ENCODE peak calls at places on chromosomes 16 and 17, in five cellular contexts. One of them, this sample, is unnamed.
A peak's percentile ranks its signal among the peaks of the same experiment; 100 is the strongest.

GRCh38 chr17:27915715-27916114 is 22.6 kb upstream of the LYRM9 start:
- DNase-seq in K562: no peak
- DNase-seq in naive thymus-derived CD4-positive, alpha-beta T cell: no peak
- DNase-seq in Peyer's patch: no peak
- DNase-seq in CD8-positive, alpha-beta memory T cell: no peak
- DNase-seq in this sample: no peak

GRCh38 chr17:34131386-34131785 is 123.7 kb upstream of the CCL2 start:
- DNase-seq in K562: no peak
- DNase-seq in naive thymus-derived CD4-positive, alpha-beta T cell: no peak
- DNase-seq in Peyer's patch: no peak
- DNase-seq in CD8-positive, alpha-beta memory T cell: no peak
- DNase-seq in this sample: no peak

GRCh38 chr16:14109782-14110727 is 38.9 kb downstream of the MRTFB start:
- DNase-seq in K562: no peak
- DNase-seq in naive thymus-derived CD4-positive, alpha-beta T cell: no peak
- DNase-seq in Peyer's patch: no peak
- DNase-seq in CD8-positive, alpha-beta memory T cell: no peak
- DNase-seq in this sample: no peak

GRCh38 chr17:50728881-50729765 is 9.7 kb downstream of the LUC7L3 start:
- DNase-seq in K562: no peak
- DNase-seq in naive thymus-derived CD4-positive, alpha-beta T cell: no peak
- DNase-seq in Peyer's patch: no peak
- DNase-seq in CD8-positive, alpha-beta memory T cell: no peak
- DNase-seq in this sample: no peak

GRCh38 chr16:50956637-50957036 is 194.4 kb downstream of the SALL1 start:
- DNase-seq in K562: no peak
- DNase-seq in naive thymus-derived CD4-positive, alpha-beta T cell: no peak
- DNase-seq in Peyer's patch: no peak
- DNase-seq in CD8-positive, alpha-beta memory T cell: no peak
- DNase-seq in this sample: no peak

GRCh38 chr17:49694847-49695697 is 12.7 kb downstream of the SLC35B1 start:
- DNase-seq in K562: peak; percentile 60
- DNase-seq in naive thymus-derived CD4-positive, alpha-beta T cell: peak; percentile 78
- DNase-seq in Peyer's patch: peak; percentile 85
- DNase-seq in CD8-positive, alpha-beta memory T cell: peak; percentile 50
- DNase-seq in this sample: no peak

GRCh38 chr16:678858-679807 is 1.1 kb upstream of the STUB1 start:
- DNase-seq in K562: peak; percentile 80
- DNase-seq in naive thymus-derived CD4-positive, alpha-beta T cell: no peak
- DNase-seq in Peyer's patch: peak; percentile 65
- DNase-seq in CD8-positive, alpha-beta memory T cell: peak; percentile 56
- DNase-seq in this sample: peak; percentile 80

GRCh38 chr16:66289051-66289680 is 77.3 kb upstream of the CDH5 start:
- DNase-seq in K562: no peak
- DNase-seq in naive thymus-derived CD4-positive, alpha-beta T cell: no peak
- DNase-seq in Peyer's patch: no peak
- DNase-seq in CD8-positive, alpha-beta memory T cell: no peak
- DNase-seq in this sample: no peak

GRCh38 chr16:11205754-11206459 is 50.1 kb downstream of the SOCS1 start:
- DNase-seq in K562: no peak
- DNase-seq in naive thymus-derived CD4-positive, alpha-beta T cell: no peak
- DNase-seq in Peyer's patch: no peak
- DNase-seq in CD8-positive, alpha-beta memory T cell: no peak
- DNase-seq in this sample: no peak

GRCh38 chr16:12010388-12011251 is 34.1 kb downstream of the SNX29 start:
- DNase-seq in K562: no peak
- DNase-seq in naive thymus-derived CD4-positive, alpha-beta T cell: no peak
- DNase-seq in Peyer's patch: no peak
- DNase-seq in CD8-positive, alpha-beta memory T cell: no peak
- DNase-seq in this sample: no peak

GRCh38 chr17:74522381-74523090 is 8.7 kb downstream of the CD300LB start:
- DNase-seq in K562: no peak
- DNase-seq in naive thymus-derived CD4-positive, alpha-beta T cell: no peak
- DNase-seq in Peyer's patch: peak; percentile 6
- DNase-seq in CD8-positive, alpha-beta memory T cell: no peak
- DNase-seq in this sample: no peak

GRCh38 chr17:67855504-67856324 is 30.4 kb downstream of the BPTF start:
- DNase-seq in K562: no peak
- DNase-seq in naive thymus-derived CD4-positive, alpha-beta T cell: no peak
- DNase-seq in Peyer's patch: no peak
- DNase-seq in CD8-positive, alpha-beta memory T cell: no peak
- DNase-seq in this sample: no peak

DNA sequence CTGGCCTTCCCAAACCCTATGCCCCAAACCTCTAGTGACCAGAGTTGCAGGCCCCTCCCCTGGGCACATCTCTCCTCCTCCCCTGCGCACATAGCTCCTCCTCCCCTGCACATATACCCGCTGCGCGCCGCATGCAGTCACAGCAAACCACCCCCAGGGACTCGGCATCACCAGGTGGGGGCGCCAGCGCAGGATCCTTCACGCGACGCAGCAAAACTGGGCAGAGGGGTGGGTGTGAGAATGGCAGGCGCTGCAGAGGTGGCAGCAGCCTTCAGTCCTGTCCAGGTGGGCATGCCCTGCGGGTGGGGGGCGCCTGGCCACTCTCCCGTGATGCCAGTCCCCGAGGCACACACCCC is 5.6 kb downstream of the CORO6 start:
- DNase-seq in K562: peak; percentile 61
- DNase-seq in naive thymus-derived CD4-positive, alpha-beta T cell: peak; percentile 87
- DNase-seq in Peyer's patch: peak; percentile 90
- DNase-seq in CD8-positive, alpha-beta memory T cell: peak; percentile 86
- DNase-seq in this sample: peak; percentile 88
- H3K4me1 ChIP-seq in K562: peaks cover 27% of the 10 kb centered on the region
- H3K4me1 ChIP-seq in naive thymus-derived CD4-positive, alpha-beta T cell: peaks cover 36% of the 10 kb centered on the region
- H3K4me1 ChIP-seq in Peyer's patch: peaks cover 54% of the 10 kb centered on the region
- H3K4me1 ChIP-seq in CD8-positive, alpha-beta memory T cell: peaks cover 44% of the 10 kb centered on the region
- H3K4me1 ChIP-seq in this sample: peaks cover 62% of the 10 kb centered on the region

DNA sequence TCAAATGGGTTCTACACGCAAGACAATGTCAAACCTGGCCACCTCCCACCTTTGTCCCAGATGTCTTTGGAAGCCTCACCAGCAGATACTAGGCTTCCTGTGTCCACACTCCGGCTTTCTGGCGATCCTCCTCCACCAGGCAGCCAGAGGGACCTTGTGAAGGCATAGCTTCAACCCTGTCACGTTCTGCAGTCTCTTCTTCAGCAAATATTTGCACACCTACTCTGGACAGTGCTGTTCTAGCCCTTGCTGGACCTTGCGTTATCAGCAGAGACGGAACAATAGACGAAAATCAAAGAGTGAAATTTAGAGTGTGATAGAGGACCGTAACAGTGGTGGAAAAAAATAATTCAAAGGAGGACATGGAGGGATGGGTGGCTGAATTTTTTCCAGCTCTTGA is 38.5 kb upstream of the KIFC3 start:
- DNase-seq in K562: no peak
- DNase-seq in naive thymus-derived CD4-positive, alpha-beta T cell: no peak
- DNase-seq in Peyer's patch: no peak
- DNase-seq in CD8-positive, alpha-beta memory T cell: no peak
- DNase-seq in this sample: no peak
- H3K27ac ChIP-seq in K562: no peak overlapping the region
- H3K27ac ChIP-seq in naive thymus-derived CD4-positive, alpha-beta T cell: no peak overlapping the region
- H3K27ac ChIP-seq in Peyer's patch: no peak overlapping the region
- H3K27ac ChIP-seq in CD8-positive, alpha-beta memory T cell: no peak overlapping the region
- H3K27ac ChIP-seq in this sample: no peak overlapping the region

GRCh38 chr17:76737676-76738467 is at the start of gene MFSD11:
- DNase-seq in K562: peak; percentile 89
- DNase-seq in naive thymus-derived CD4-positive, alpha-beta T cell: peak; percentile 95
- DNase-seq in Peyer's patch: peak; percentile 87
- DNase-seq in CD8-positive, alpha-beta memory T cell: peak; percentile 95
- DNase-seq in this sample: peak; percentile 95

GRCh38 chr17:76737082-76737675 is at the start of gene SRSF2:
- DNase-seq in K562: peak; percentile 91
- DNase-seq in naive thymus-derived CD4-positive, alpha-beta T cell: peak; percentile 99
- DNase-seq in Peyer's patch: peak; percentile 98
- DNase-seq in CD8-positive, alpha-beta memory T cell: peak; percentile 100
- DNase-seq in this sample: peak; percentile 98

GRCh38 chr17:76742958-76743357 is 5.0 kb downstream of the MFSD11 start:
- DNase-seq in K562: no peak
- DNase-seq in naive thymus-derived CD4-positive, alpha-beta T cell: no peak
- DNase-seq in Peyer's patch: no peak
- DNase-seq in CD8-positive, alpha-beta memory T cell: no peak
- DNase-seq in this sample: no peak

GRCh38 chr17:76738468-76738850 is 540 bp downstream of the MFSD11 start:
- DNase-seq in K562: no peak
- DNase-seq in naive thymus-derived CD4-positive, alpha-beta T cell: no peak
- DNase-seq in Peyer's patch: no peak
- DNase-seq in CD8-positive, alpha-beta memory T cell: no peak
- DNase-seq in this sample: no peak

DNA sequence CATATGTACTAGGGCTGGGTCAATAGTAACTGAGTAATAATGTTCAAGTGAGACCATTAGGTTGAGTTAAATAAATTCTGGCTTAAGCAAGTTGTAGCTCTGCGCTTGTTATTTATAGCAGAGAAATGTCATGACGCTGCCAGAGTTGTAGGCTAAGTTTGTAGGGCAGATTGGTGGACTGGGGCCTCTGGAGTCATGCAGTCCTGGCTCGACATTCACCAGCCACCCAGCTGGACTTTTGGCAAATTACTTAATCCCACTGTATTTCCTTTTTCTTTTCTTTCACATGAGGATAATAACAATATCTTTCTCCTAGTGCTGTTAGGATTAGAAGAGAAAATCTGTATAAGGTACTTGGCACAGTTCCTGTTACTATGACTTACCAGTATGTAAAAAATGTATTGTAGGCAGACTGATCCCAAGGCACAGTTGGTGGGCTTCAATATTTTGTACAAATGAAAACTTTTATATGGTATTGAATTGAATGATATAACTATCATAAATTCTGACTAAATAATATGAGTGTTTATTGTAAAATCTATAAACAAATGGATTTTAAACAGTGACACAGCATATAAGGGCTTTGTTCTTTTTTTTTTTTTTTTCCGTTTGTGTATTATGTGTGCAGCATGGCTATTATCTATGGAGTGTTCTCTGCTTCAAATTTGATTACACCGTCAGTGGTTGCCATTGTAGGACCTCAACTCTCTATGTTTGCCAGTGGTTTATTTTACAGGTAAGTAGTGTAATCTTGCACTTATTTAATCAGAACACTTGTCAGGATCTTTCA is 2.6 kb downstream of the MFSD11 start:
- DNase-seq in K562: no peak
- DNase-seq in naive thymus-derived CD4-positive, alpha-beta T cell: no peak
- DNase-seq in Peyer's patch: no peak
- DNase-seq in CD8-positive, alpha-beta memory T cell: no peak
- DNase-seq in this sample: no peak
- H3K4me3 ChIP-seq in K562: peak overlapping the region; percentile 64
- H3K4me3 ChIP-seq in naive thymus-derived CD4-positive, alpha-beta T cell: no peak overlapping the region
- H3K4me3 ChIP-seq in Peyer's patch: no peak overlapping the region
- H3K4me3 ChIP-seq in CD8-positive, alpha-beta memory T cell: no peak overlapping the region
- H3K4me3 ChIP-seq in this sample: no peak overlapping the region

GRCh38 chr16:55711959-55712876 is 56.4 kb downstream of the SLC6A2 start:
- DNase-seq in K562: peak; percentile 66
- DNase-seq in naive thymus-derived CD4-positive, alpha-beta T cell: peak; percentile 14
- DNase-seq in Peyer's patch: peak; percentile 37
- DNase-seq in CD8-positive, alpha-beta memory T cell: peak; percentile 33
- DNase-seq in this sample: peak; percentile 66

GRCh38 chr16:55709801-55710200 is 54.0 kb downstream of the SLC6A2 start:
- DNase-seq in K562: no peak
- DNase-seq in naive thymus-derived CD4-positive, alpha-beta T cell: no peak
- DNase-seq in Peyer's patch: no peak
- DNase-seq in CD8-positive, alpha-beta memory T cell: no peak
- DNase-seq in this sample: no peak

GRCh38 chr16:55717326-55717725 is 61.5 kb downstream of the SLC6A2 start:
- DNase-seq in K562: no peak
- DNase-seq in naive thymus-derived CD4-positive, alpha-beta T cell: no peak
- DNase-seq in Peyer's patch: no peak
- DNase-seq in CD8-positive, alpha-beta memory T cell: no peak
- DNase-seq in this sample: no peak

GRCh38 chr16:55710466-55710865 is 54.7 kb downstream of the SLC6A2 start:
- DNase-seq in K562: no peak
- DNase-seq in naive thymus-derived CD4-positive, alpha-beta T cell: no peak
- DNase-seq in Peyer's patch: no peak
- DNase-seq in CD8-positive, alpha-beta memory T cell: no peak
- DNase-seq in this sample: no peak

GRCh38 chr16:55713103-55713502 is 57.3 kb downstream of the SLC6A2 start:
- DNase-seq in K562: no peak
- DNase-seq in naive thymus-derived CD4-positive, alpha-beta T cell: no peak
- DNase-seq in Peyer's patch: no peak
- DNase-seq in CD8-positive, alpha-beta memory T cell: no peak
- DNase-seq in this sample: no peak
- H3K4me1 ChIP-seq in K562: no peaks in the 10 kb centered on the region
- H3K4me1 ChIP-seq in naive thymus-derived CD4-positive, alpha-beta T cell: no peaks in the 10 kb centered on the region
- H3K4me1 ChIP-seq in Peyer's patch: no peaks in the 10 kb centered on the region
- H3K4me1 ChIP-seq in CD8-positive, alpha-beta memory T cell: no peaks in the 10 kb centered on the region
- H3K4me1 ChIP-seq in this sample: no peaks in the 10 kb centered on the region

GRCh38 chr16:70751593-70751992 is 49.4 kb downstream of the VAC14 start:
- DNase-seq in K562: no peak
- DNase-seq in naive thymus-derived CD4-positive, alpha-beta T cell: no peak
- DNase-seq in Peyer's patch: no peak
- DNase-seq in CD8-positive, alpha-beta memory T cell: no peak
- DNase-seq in this sample: no peak
- H3K27ac ChIP-seq in K562: no peak overlapping the region
- H3K27ac ChIP-seq in naive thymus-derived CD4-positive, alpha-beta T cell: no peak overlapping the region
- H3K27ac ChIP-seq in Peyer's patch: peak overlapping the region; percentile 81
- H3K27ac ChIP-seq in CD8-positive, alpha-beta memory T cell: no peak overlapping the region
- H3K27ac ChIP-seq in this sample: peak overlapping the region; percentile 83

GRCh38 chr17:21253646-21254441 is 634 bp upstream of the NATD1 start:
- DNase-seq in K562: no peak
- DNase-seq in naive thymus-derived CD4-positive, alpha-beta T cell: no peak
- DNase-seq in Peyer's patch: no peak
- DNase-seq in CD8-positive, alpha-beta memory T cell: no peak
- DNase-seq in this sample: no peak
- H3K4me3 ChIP-seq in K562: peak overlapping the region; percentile 47
- H3K4me3 ChIP-seq in naive thymus-derived CD4-positive, alpha-beta T cell: peak overlapping the region; percentile 73
- H3K4me3 ChIP-seq in Peyer's patch: peak overlapping the region; percentile 64
- H3K4me3 ChIP-seq in CD8-positive, alpha-beta memory T cell: peak overlapping the region; percentile 88
- H3K4me3 ChIP-seq in this sample: peak overlapping the region; percentile 64

GRCh38 chr17:2814499-2815341 is 18.5 kb downstream of the RAP1GAP2 start:
- DNase-seq in K562: no peak
- DNase-seq in naive thymus-derived CD4-positive, alpha-beta T cell: peak; percentile 97
- DNase-seq in Peyer's patch: peak; percentile 90
- DNase-seq in CD8-positive, alpha-beta memory T cell: peak; percentile 98
- DNase-seq in this sample: peak; percentile 72

GRCh38 chr17:2809337-2809736 is 13.1 kb downstream of the RAP1GAP2 start:
- DNase-seq in K562: no peak
- DNase-seq in naive thymus-derived CD4-positive, alpha-beta T cell: no peak
- DNase-seq in Peyer's patch: no peak
- DNase-seq in CD8-positive, alpha-beta memory T cell: no peak
- DNase-seq in this sample: no peak

GRCh38 chr17:2816688-2817087 is 20.4 kb downstream of the RAP1GAP2 start:
- DNase-seq in K562: no peak
- DNase-seq in naive thymus-derived CD4-positive, alpha-beta T cell: no peak
- DNase-seq in Peyer's patch: no peak
- DNase-seq in CD8-positive, alpha-beta memory T cell: no peak
- DNase-seq in this sample: no peak

GRCh38 chr17:2815781-2816185 is 19.5 kb downstream of the RAP1GAP2 start:
- DNase-seq in K562: no peak
- DNase-seq in naive thymus-derived CD4-positive, alpha-beta T cell: no peak
- DNase-seq in Peyer's patch: peak; percentile 26
- DNase-seq in CD8-positive, alpha-beta memory T cell: no peak
- DNase-seq in this sample: no peak

GRCh38 chr17:2814049-2814448 is 17.8 kb downstream of the RAP1GAP2 start:
- DNase-seq in K562: no peak
- DNase-seq in naive thymus-derived CD4-positive, alpha-beta T cell: no peak
- DNase-seq in Peyer's patch: no peak
- DNase-seq in CD8-positive, alpha-beta memory T cell: no peak
- DNase-seq in this sample: no peak
- H3K4me1 ChIP-seq in K562: peaks cover 3% of the 10 kb centered on the region
- H3K4me1 ChIP-seq in naive thymus-derived CD4-positive, alpha-beta T cell: peaks cover 20% of the 10 kb centered on the region
- H3K4me1 ChIP-seq in Peyer's patch: peaks cover 10% of the 10 kb centered on the region
- H3K4me1 ChIP-seq in CD8-positive, alpha-beta memory T cell: peaks cover 30% of the 10 kb centered on the region
- H3K4me1 ChIP-seq in this sample: no peaks in the 10 kb centered on the region